ENCODE peak calls at places on chromosomes 13 and 19, in four cellular contexts. One of them, this sample, is unnamed.

GRCh38 chr13:98174321-98174720 is 2.7 kb downstream of the RNF113B start:
- DNase-seq in tibial artery: no peak
- DNase-seq in MV-4-11: no peak
- DNase-seq in mucosa of descending colon: no peak
- DNase-seq in this sample: no peak

GRCh38 chr13:48726711-48727110 is 73.0 kb downstream of the CYSLTR2 start:
- DNase-seq in tibial artery: no peak
- DNase-seq in mucosa of descending colon: no peak
- DNase-seq in MV-4-11: no peak
- DNase-seq in this sample: no peak

GRCh38 chr13:95926231-95926630 is 127.0 kb downstream of the UGGT2 start:
- DNase-seq in mucosa of descending colon: no peak
- DNase-seq in tibial artery: no peak
- DNase-seq in MV-4-11: no peak
- DNase-seq in this sample: no peak

GRCh38 chr13:90683711-90684131 is 663.8 kb upstream of the MIR17HG start:
- DNase-seq in tibial artery: no peak
- DNase-seq in MV-4-11: no peak
- DNase-seq in mucosa of descending colon: no peak
- DNase-seq in this sample: no peak

GRCh38 chr19:35764432-35765315 is 6.7 kb downstream of the PROSER3 start:
- DNase-seq in mucosa of descending colon: no peak
- DNase-seq in MV-4-11: no peak
- DNase-seq in tibial artery: no peak
- DNase-seq in this sample: no peak

GRCh38 chr19:13396256-13397080 is 109.8 kb downstream of the CACNA1A start:
- DNase-seq in mucosa of descending colon: peak
- DNase-seq in tibial artery: peak
- DNase-seq in MV-4-11: peak
- DNase-seq in this sample: peak

GRCh38 chr19:44447864-44448674 is at the start of gene ZNF229:
- DNase-seq in tibial artery: peak
- DNase-seq in MV-4-11: peak
- DNase-seq in mucosa of descending colon: peak
- DNase-seq in this sample: peak

GRCh38 chr13:80716610-80717081 is 375.7 kb upstream of the SPRY2 start:
- DNase-seq in tibial artery: no peak
- DNase-seq in MV-4-11: peak
- DNase-seq in mucosa of descending colon: peak
- DNase-seq in this sample: no peak

GRCh38 chr19:37867831-37868230 is 38.6 kb downstream of the WDR87 start:
- DNase-seq in mucosa of descending colon: peak
- DNase-seq in tibial artery: no peak
- DNase-seq in MV-4-11: peak
- DNase-seq in this sample: no peak

GRCh38 chr13:41460930-41461329 is 3.6 kb downstream of the RGCC start:
- DNase-seq in mucosa of descending colon: no peak
- DNase-seq in tibial artery: no peak
- DNase-seq in MV-4-11: peak
- DNase-seq in this sample: no peak

GRCh38 chr13:31167490-31167889 is 5.8 kb upstream of the HSPH1 start:
- DNase-seq in mucosa of descending colon: no peak
- DNase-seq in tibial artery: no peak
- DNase-seq in MV-4-11: no peak
- DNase-seq in this sample: no peak

GRCh38 chr13:41428155-41428554 is 29.2 kb upstream of the RGCC start:
- DNase-seq in tibial artery: no peak
- DNase-seq in MV-4-11: no peak
- DNase-seq in mucosa of descending colon: no peak
- DNase-seq in this sample: peak

GRCh38 chr13:70960841-70961443 is 852.7 kb upstream of the KLHL1 start:
- DNase-seq in tibial artery: no peak
- DNase-seq in mucosa of descending colon: peak
- DNase-seq in MV-4-11: no peak
- DNase-seq in this sample: no peak

GRCh38 chr13:23898101-23898500 is 799 bp upstream of the C1QTNF9B start:
- DNase-seq in mucosa of descending colon: peak
- DNase-seq in tibial artery: no peak
- DNase-seq in MV-4-11: no peak
- DNase-seq in this sample: no peak

GRCh38 chr19:53865523-53865917 is 2.2 kb upstream of the MYADM start:
- DNase-seq in mucosa of descending colon: peak
- DNase-seq in tibial artery: no peak
- DNase-seq in MV-4-11: peak
- DNase-seq in this sample: no peak

GRCh38 chr19:12364391-12365093 is 941 bp downstream of the ZNF442 start:
- DNase-seq in mucosa of descending colon: peak
- DNase-seq in MV-4-11: no peak
- DNase-seq in tibial artery: peak
- DNase-seq in this sample: peak

GRCh38 chr13:94558721-94559120 is 37.2 kb downstream of the TGDS start:
- DNase-seq in tibial artery: no peak
- DNase-seq in mucosa of descending colon: no peak
- DNase-seq in MV-4-11: no peak
- DNase-seq in this sample: no peak

GRCh38 chr13:60787083-60787482 is 390.1 kb downstream of the TDRD3 start:
- DNase-seq in mucosa of descending colon: no peak
- DNase-seq in tibial artery: no peak
- DNase-seq in MV-4-11: no peak
- DNase-seq in this sample: no peak

GRCh38 chr19:10086032-10086903 is at the start of gene SHFL:
- DNase-seq in mucosa of descending colon: peak
- DNase-seq in tibial artery: peak
- DNase-seq in MV-4-11: peak
- DNase-seq in this sample: no peak

GRCh38 chr19:46180701-46181385 is 32.8 kb downstream of the IGFL2 start:
- DNase-seq in MV-4-11: no peak
- DNase-seq in tibial artery: peak
- DNase-seq in mucosa of descending colon: no peak
- DNase-seq in this sample: no peak

GRCh38 chr13:41610426-41610825 is 153.1 kb downstream of the RGCC start:
- DNase-seq in MV-4-11: no peak
- DNase-seq in tibial artery: no peak
- DNase-seq in mucosa of descending colon: no peak
- DNase-seq in this sample: no peak

GRCh38 chr19:35756373-35757230 is at the start of gene HSPB6:
- DNase-seq in mucosa of descending colon: no peak
- DNase-seq in MV-4-11: no peak
- DNase-seq in tibial artery: peak
- DNase-seq in this sample: no peak

GRCh38 chr19:44580366-44580895 is 32.9 kb upstream of the IGSF23 start:
- DNase-seq in mucosa of descending colon: peak
- DNase-seq in tibial artery: no peak
- DNase-seq in MV-4-11: no peak
- DNase-seq in this sample: no peak

GRCh38 chr19:55088543-55089265 is 13.0 kb downstream of the EPS8L1 start:
- DNase-seq in mucosa of descending colon: peak
- DNase-seq in MV-4-11: peak
- DNase-seq in tibial artery: no peak
- DNase-seq in this sample: peak

GRCh38 chr13:112073245-112074138 is 6.5 kb downstream of the SOX1 start:
- DNase-seq in tibial artery: no peak
- DNase-seq in mucosa of descending colon: no peak
- DNase-seq in MV-4-11: no peak
- DNase-seq in this sample: peak

GRCh38 chr19:3670796-3671679 is 29.2 kb downstream of the PIP5K1C start:
- DNase-seq in MV-4-11: no peak
- DNase-seq in mucosa of descending colon: peak
- DNase-seq in tibial artery: peak
- DNase-seq in this sample: no peak

GRCh38 chr13:113947321-113948033 is 26.4 kb downstream of the C13orf46 start:
- DNase-seq in MV-4-11: no peak
- DNase-seq in mucosa of descending colon: peak
- DNase-seq in tibial artery: peak
- DNase-seq in this sample: no peak

GRCh38 chr19:17966115-17966455 is 822 bp upstream of the KCNN1 start:
- DNase-seq in mucosa of descending colon: no peak
- DNase-seq in MV-4-11: no peak
- DNase-seq in tibial artery: no peak
- DNase-seq in this sample: no peak

GRCh38 chr13:95956589-95957148 is 96.5 kb downstream of the UGGT2 start:
- DNase-seq in mucosa of descending colon: no peak
- DNase-seq in MV-4-11: no peak
- DNase-seq in tibial artery: no peak
- DNase-seq in this sample: no peak

GRCh38 chr13:38954844-38955243 is 35.8 kb downstream of the STOML3 start:
- DNase-seq in MV-4-11: no peak
- DNase-seq in mucosa of descending colon: no peak
- DNase-seq in tibial artery: no peak
- DNase-seq in this sample: no peak

GRCh38 chr19:52206481-52206880 is 16.6 kb downstream of the PPP2R1A start:
- DNase-seq in MV-4-11: no peak
- DNase-seq in mucosa of descending colon: no peak
- DNase-seq in tibial artery: no peak
- DNase-seq in this sample: no peak

GRCh38 chr13:95319551-95320274 is 18.5 kb upstream of the ABCC4 start:
- DNase-seq in MV-4-11: no peak
- DNase-seq in tibial artery: no peak
- DNase-seq in mucosa of descending colon: no peak
- DNase-seq in this sample: no peak